ENCODE peak calls at places on chromosomes 16 and 17, in seven cellular contexts. A is foreskin fibroblast, V is cardiac muscle cell, I is psoas muscle, H is tibial artery, K is GM06990, Q is upper lobe of right lung. Y is an unnamed sample.

GRCh38 chr17:39194089-39194984 is 3.1 kb downstream of the CACNB1 start:
- DNase-seq in A (peak; percentile 85), V (peak; percentile 84), I (peak; percentile 96), H (peak; percentile 93), K (no peak), Q (peak; percentile 79), Y (peak; percentile 58)

GRCh38 chr16:4283939-4284338 is 11.1 kb upstream of the TFAP4 start:
- DNase-seq in A (peak; percentile 79), V (no peak), I (no peak), H (no peak), K (no peak), Q (no peak), Y (peak; percentile 51)

GRCh38 chr17:29931253-29931932 is 1.4 kb upstream of the SSH2 start:
- DNase-seq in A (peak; percentile 84), V (peak; percentile 91), I (peak; percentile 64), H (peak; percentile 67), K (peak; percentile 79), Q (peak; percentile 68), Y (peak; percentile 82)

GRCh38 chr17:83189013-83189672 is 109.7 kb downstream of the METRNL start:
- DNase-seq in A (no peak), V (no peak), I (peak; percentile 41), H (peak; percentile 62), K (no peak), Q (no peak), Y (no peak)

GRCh38 chr17:59829217-59830006 is 63.3 kb downstream of the TUBD1 start:
- DNase-seq in A (peak; percentile 91), V (no peak), I (no peak), H (no peak), K (peak; percentile 87), Q (no peak), Y (peak; percentile 100)

GRCh38 chr16:71811261-71811803 is 2.7 kb upstream of the AP1G1 start:
- DNase-seq in A (no peak), V (no peak), I (no peak), H (no peak), K (no peak), Q (no peak), Y (no peak)

GRCh38 chr17:40707720-40708119 is 4.2 kb upstream of the KRT24 start:
- DNase-seq in A (no peak), V (no peak), I (peak; percentile 69), H (peak; percentile 75), K (no peak), Q (peak; percentile 67), Y (no peak)

GRCh38 chr17:8900207-8900606 is 32.7 kb upstream of the PIK3R6 start:
- DNase-seq in A (no peak), V (no peak), I (no peak), H (no peak), K (no peak), Q (no peak), Y (no peak)

DNA sequence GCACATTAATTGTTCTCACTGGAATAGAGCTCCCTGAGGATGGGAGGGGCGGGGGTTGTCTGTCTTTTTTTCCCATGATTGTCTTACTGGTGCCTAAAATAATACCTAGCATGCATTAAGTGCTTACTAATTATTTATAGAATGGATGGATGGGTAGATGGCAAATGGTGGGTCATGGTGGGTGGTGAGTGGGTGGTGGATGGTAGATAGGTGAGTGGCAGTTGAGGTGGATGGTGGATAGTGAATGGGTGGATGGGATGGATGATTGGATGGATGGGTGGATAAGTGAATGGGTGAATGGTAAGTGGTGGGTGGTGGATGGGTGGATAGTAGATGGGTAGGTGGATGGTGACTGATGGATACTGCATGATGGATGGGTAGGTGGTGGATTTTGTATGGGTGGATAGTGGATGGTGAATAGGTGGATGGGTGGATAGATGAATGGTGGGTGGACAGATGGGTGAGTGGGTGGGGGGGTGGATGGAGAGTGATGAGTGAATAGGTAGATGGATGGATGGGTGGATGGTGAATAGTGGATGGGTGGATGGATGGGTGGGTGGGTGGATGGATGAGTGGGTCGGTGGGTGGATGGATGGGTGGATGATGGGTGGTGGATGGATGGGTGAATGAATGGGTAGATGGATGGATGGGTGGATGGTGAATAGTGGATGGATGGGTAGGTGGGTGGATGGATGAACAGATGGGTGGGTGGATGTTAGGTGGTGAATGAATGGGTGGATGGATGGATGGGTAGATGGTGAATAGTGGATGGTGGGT is 51.6 kb downstream of the RBFOX3 start:
- DNase-seq in A (no peak), V (no peak), I (no peak), H (no peak), K (no peak), Q (no peak), Y (no peak)
- H3K4me3 ChIP-seq in A (no peak overlapping the region), V (no peak overlapping the region), I (no peak overlapping the region), H (no peak overlapping the region), K (no peak overlapping the region), Q (no peak overlapping the region), Y (no peak overlapping the region)

DNA sequence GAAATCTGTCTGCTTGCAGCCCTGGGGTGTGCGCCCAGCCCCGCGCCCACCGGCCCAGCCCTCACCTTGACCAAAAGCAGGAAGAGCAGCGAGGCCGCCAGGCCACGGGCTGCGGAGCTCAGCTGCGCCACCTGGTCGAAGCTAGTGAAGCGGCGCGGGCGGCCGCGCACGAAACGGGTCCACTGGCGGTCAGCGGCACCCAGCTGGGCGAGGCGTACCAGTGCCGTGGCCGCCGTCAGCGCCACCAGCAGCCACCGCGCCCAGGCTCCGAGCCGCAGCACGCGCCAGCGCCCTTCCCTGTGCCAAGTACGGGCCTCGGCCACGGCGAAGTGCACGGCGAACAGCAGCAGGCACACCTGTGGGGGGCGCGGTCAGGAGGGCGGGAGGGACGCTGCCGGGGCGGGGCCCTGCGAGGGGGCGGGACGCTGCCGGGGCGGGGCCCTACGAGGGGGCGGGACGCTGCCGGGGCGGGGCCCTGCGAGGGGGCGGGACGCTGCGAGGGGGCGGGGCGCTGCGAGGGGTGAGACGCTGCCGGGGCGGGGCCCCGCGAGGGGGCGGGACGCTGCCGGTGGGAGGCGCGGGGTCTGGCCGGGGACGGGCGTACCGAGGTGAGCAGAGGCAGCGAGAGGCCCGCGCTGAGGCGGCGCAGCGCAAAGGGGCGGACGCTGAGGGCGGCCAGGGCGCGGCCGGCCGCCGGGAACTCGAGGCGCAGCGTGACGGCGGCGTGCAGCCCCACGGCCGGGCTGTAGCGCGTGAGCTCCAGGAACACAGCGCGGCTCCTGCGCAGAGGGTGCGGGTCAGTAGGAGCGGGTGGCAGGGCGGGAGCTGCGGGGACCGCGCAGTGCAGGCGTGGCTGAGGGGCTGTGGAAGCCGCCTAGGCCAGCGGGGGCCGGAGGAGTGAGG is 43.3 kb downstream of the TSC2 start:
- DNase-seq in A (peak; percentile 64), V (peak; percentile 93), I (peak; percentile 88), H (no peak), K (no peak), Q (peak; percentile 92), Y (peak; percentile 54)
- H3K4me3 ChIP-seq in A (no peak overlapping the region), V (peak overlapping the region; percentile 15), I (peak overlapping the region; percentile 38), H (no peak overlapping the region), K (no peak overlapping the region), Q (no peak overlapping the region), Y (no peak overlapping the region)

GRCh38 chr17:35447494-35447893 is 1.1 kb downstream of the SLFN13 start:
- DNase-seq in A (no peak), V (no peak), I (no peak), H (no peak), K (no peak), Q (no peak), Y (no peak)
- H3K4me3 ChIP-seq in A (no peak overlapping the region), V (peak overlapping the region; percentile 37), I (peak overlapping the region; percentile 66), H (no peak overlapping the region), K (peak overlapping the region; percentile 84), Q (peak overlapping the region; percentile 62), Y (no peak overlapping the region)

DNA sequence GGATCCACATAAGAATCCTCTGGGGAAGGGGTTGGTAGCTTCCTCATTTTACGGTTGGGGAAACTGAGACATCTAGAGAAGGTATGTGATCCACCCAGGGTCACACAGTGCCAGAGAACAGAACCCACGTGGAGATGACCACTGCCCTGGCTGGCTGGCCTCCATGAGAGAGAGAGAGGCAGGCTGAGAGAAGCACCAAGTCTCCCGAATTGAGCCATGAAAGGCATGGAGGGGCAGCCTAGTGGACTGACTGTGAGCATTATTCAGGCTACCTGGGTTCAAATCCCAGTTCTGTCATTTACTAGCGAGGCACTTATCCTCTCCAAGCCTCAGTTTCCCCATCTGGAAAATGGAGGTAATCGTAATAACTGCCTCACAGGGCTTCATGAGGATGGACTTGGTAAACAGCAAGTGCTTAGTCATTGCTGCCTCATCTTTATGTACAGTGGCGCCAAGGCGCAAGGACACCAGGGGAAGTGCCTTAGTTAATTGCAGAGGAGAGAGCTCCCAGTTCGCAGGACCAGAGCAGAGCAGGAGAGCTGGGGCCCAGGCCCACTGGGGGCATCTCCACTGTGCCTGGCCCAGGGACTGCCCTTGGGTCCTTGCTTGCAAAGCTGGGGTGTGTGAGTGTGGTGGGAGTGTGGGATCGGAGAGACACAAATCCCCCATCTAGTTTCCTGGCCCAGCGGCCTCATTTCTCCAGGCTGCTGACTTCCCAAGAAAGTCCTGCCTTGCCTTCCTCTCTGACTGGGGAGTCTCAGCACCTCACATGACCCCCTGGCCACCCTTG is 61.2 kb downstream of the SNX20 start:
- DNase-seq in A (no peak), V (no peak), I (no peak), H (no peak), K (no peak), Q (no peak), Y (no peak)
- H3K4me3 ChIP-seq in A (no peak overlapping the region), V (no peak overlapping the region), I (no peak overlapping the region), H (no peak overlapping the region), K (no peak overlapping the region), Q (no peak overlapping the region), Y (no peak overlapping the region)

Y was measured in fibroblast of lung.